ENCODE peak calls at places on chromosome 3, in six cellular contexts. One of them, this sample, is unnamed. For H3K4me1 and H3K9me3, the result is how much of the 10 kb centered on the place peaks cover.

GRCh38 chr3:195394024-195394423 is 48.8 kb downstream of the ACAP2 start:
- DNase-seq in stomach: no peak
- DNase-seq in heart left ventricle: no peak
- DNase-seq in testis: no peak
- DNase-seq in suprapubic skin: no peak
- DNase-seq in CD8-positive, alpha-beta T cell: no peak
- DNase-seq in this sample: no peak

GRCh38 chr3:133054572-133054971 is 16.4 kb downstream of the TMEM108 start:
- DNase-seq in stomach: no peak
- DNase-seq in heart left ventricle: no peak
- DNase-seq in testis: no peak
- DNase-seq in suprapubic skin: no peak
- DNase-seq in CD8-positive, alpha-beta T cell: no peak
- DNase-seq in this sample: no peak

GRCh38 chr3:101043687-101044078 is 50.5 kb upstream of the ABI3BP start:
- DNase-seq in stomach: no peak
- DNase-seq in heart left ventricle: no peak
- DNase-seq in testis: no peak
- DNase-seq in suprapubic skin: no peak
- DNase-seq in CD8-positive, alpha-beta T cell: no peak
- DNase-seq in this sample: no peak

GRCh38 chr3:99764377-99764776 is 53.3 kb upstream of the CMSS1 start:
- DNase-seq in stomach: no peak
- DNase-seq in heart left ventricle: no peak
- DNase-seq in testis: no peak
- DNase-seq in suprapubic skin: no peak
- DNase-seq in CD8-positive, alpha-beta T cell: no peak
- DNase-seq in this sample: no peak

GRCh38 chr3:121545049-121545563 is 682 bp downstream of the POLQ start:
- DNase-seq in stomach: no peak
- DNase-seq in heart left ventricle: no peak
- DNase-seq in testis: no peak
- DNase-seq in suprapubic skin: no peak
- DNase-seq in CD8-positive, alpha-beta T cell: no peak
- DNase-seq in this sample: peak

GRCh38 chr3:69869643-69870042 is 129.9 kb upstream of the SAMMSON start:
- DNase-seq in stomach: no peak
- DNase-seq in heart left ventricle: no peak
- DNase-seq in testis: no peak
- DNase-seq in suprapubic skin: no peak
- DNase-seq in CD8-positive, alpha-beta T cell: no peak
- DNase-seq in this sample: no peak

GRCh38 chr3:123610331-123610730 is 25.5 kb upstream of the HACD2 start:
- DNase-seq in stomach: no peak
- DNase-seq in heart left ventricle: no peak
- DNase-seq in testis: no peak
- DNase-seq in suprapubic skin: no peak
- DNase-seq in CD8-positive, alpha-beta T cell: no peak
- DNase-seq in this sample: no peak

GRCh38 chr3:125110016-125110875 is 54.4 kb upstream of the HEG1 start:
- DNase-seq in stomach: no peak
- DNase-seq in heart left ventricle: no peak
- DNase-seq in testis: no peak
- DNase-seq in suprapubic skin: no peak
- DNase-seq in CD8-positive, alpha-beta T cell: no peak
- DNase-seq in this sample: no peak

GRCh38 chr3:110579841-110580550 is 491.6 kb upstream of the NECTIN3 start:
- DNase-seq in stomach: no peak
- DNase-seq in heart left ventricle: no peak
- DNase-seq in testis: no peak
- DNase-seq in suprapubic skin: no peak
- DNase-seq in CD8-positive, alpha-beta T cell: no peak
- DNase-seq in this sample: no peak

GRCh38 chr3:168117853-168118313 is 22.2 kb upstream of the GOLIM4 start:
- DNase-seq in stomach: no peak
- DNase-seq in heart left ventricle: no peak
- DNase-seq in testis: no peak
- DNase-seq in suprapubic skin: no peak
- DNase-seq in CD8-positive, alpha-beta T cell: no peak
- DNase-seq in this sample: no peak

GRCh38 chr3:13559751-13560540 is 11.0 kb downstream of the FBLN2 start:
- DNase-seq in stomach: no peak
- DNase-seq in heart left ventricle: peak
- DNase-seq in testis: peak
- DNase-seq in suprapubic skin: no peak
- DNase-seq in CD8-positive, alpha-beta T cell: no peak
- DNase-seq in this sample: no peak

GRCh38 chr3:138082992-138083386 is 32.4 kb downstream of the DZIP1L start:
- DNase-seq in stomach: no peak
- DNase-seq in heart left ventricle: no peak
- DNase-seq in testis: no peak
- DNase-seq in suprapubic skin: no peak
- DNase-seq in CD8-positive, alpha-beta T cell: no peak
- DNase-seq in this sample: no peak
- H3K4me1 ChIP-seq in stomach: under half
- H3K4me1 ChIP-seq in heart left ventricle: under half
- H3K4me1 ChIP-seq in testis: under half
- H3K4me1 ChIP-seq in suprapubic skin: under half
- H3K4me1 ChIP-seq in CD8-positive, alpha-beta T cell: under half
- H3K4me1 ChIP-seq in this sample: under half

GRCh38 chr3:93855406-93855805 is 118.3 kb downstream of the PROS1 start:
- DNase-seq in stomach: no peak
- DNase-seq in heart left ventricle: no peak
- DNase-seq in testis: no peak
- DNase-seq in suprapubic skin: no peak
- DNase-seq in CD8-positive, alpha-beta T cell: no peak
- DNase-seq in this sample: no peak
- H3K9me3 ChIP-seq in stomach: under half
- H3K9me3 ChIP-seq in heart left ventricle: under half
- H3K9me3 ChIP-seq in testis: under half
- H3K9me3 ChIP-seq in suprapubic skin: under half
- H3K9me3 ChIP-seq in CD8-positive, alpha-beta T cell: under half
- H3K9me3 ChIP-seq in this sample: under half

GRCh38 chr3:11583638-11584046 is 60.1 kb downstream of the VGLL4 start:
- DNase-seq in stomach: no peak
- DNase-seq in heart left ventricle: no peak
- DNase-seq in testis: no peak
- DNase-seq in suprapubic skin: peak
- DNase-seq in CD8-positive, alpha-beta T cell: no peak
- DNase-seq in this sample: no peak

GRCh38 chr3:11581237-11582122 is 62.2 kb downstream of the VGLL4 start:
- DNase-seq in stomach: no peak
- DNase-seq in heart left ventricle: no peak
- DNase-seq in testis: peak
- DNase-seq in suprapubic skin: peak
- DNase-seq in CD8-positive, alpha-beta T cell: no peak
- DNase-seq in this sample: no peak

GRCh38 chr3:11584570-11584969 is 59.1 kb downstream of the VGLL4 start:
- DNase-seq in stomach: no peak
- DNase-seq in heart left ventricle: no peak
- DNase-seq in testis: no peak
- DNase-seq in suprapubic skin: peak
- DNase-seq in CD8-positive, alpha-beta T cell: no peak
- DNase-seq in this sample: no peak

GRCh38 chr3:11582123-11582968 is 61.4 kb downstream of the VGLL4 start:
- DNase-seq in stomach: peak
- DNase-seq in heart left ventricle: peak
- DNase-seq in testis: peak
- DNase-seq in suprapubic skin: peak
- DNase-seq in CD8-positive, alpha-beta T cell: no peak
- DNase-seq in this sample: no peak

DNA sequence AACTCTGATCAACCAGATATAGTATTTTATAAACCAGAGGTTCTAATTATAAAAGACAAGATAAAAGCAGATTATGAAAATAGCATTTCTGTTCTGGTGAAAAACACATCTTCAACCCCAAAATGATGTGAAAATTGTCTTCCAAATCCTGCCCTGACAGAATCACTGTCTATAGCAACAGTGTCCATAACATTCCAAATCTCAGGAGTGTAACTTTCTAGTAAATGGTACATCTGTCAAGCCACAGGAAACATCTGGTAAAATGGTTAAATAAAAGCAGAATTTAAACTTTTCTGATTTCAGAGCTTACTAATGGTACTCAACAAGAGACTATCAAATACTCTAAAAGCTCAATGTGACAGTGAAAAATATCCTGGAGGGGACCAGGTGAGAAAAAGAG is 60.5 kb downstream of the VGLL4 start:
- DNase-seq in stomach: no peak
- DNase-seq in heart left ventricle: no peak
- DNase-seq in testis: no peak
- DNase-seq in suprapubic skin: no peak
- DNase-seq in CD8-positive, alpha-beta T cell: no peak
- DNase-seq in this sample: no peak
- H3K4me1 ChIP-seq in stomach: under half
- H3K4me1 ChIP-seq in heart left ventricle: under half
- H3K4me1 ChIP-seq in testis: under half
- H3K4me1 ChIP-seq in suprapubic skin: half or more
- H3K4me1 ChIP-seq in CD8-positive, alpha-beta T cell: under half
- H3K4me1 ChIP-seq in this sample: under half

GRCh38 chr3:155106059-155106458 is 25.9 kb downstream of the MME start:
- DNase-seq in stomach: no peak
- DNase-seq in heart left ventricle: no peak
- DNase-seq in testis: no peak
- DNase-seq in suprapubic skin: no peak
- DNase-seq in CD8-positive, alpha-beta T cell: no peak
- DNase-seq in this sample: no peak
- H3K9me3 ChIP-seq in stomach: under half
- H3K9me3 ChIP-seq in heart left ventricle: under half
- H3K9me3 ChIP-seq in testis: under half
- H3K9me3 ChIP-seq in suprapubic skin: under half
- H3K9me3 ChIP-seq in CD8-positive, alpha-beta T cell: under half
- H3K9me3 ChIP-seq in this sample: under half

This sample was measured in MM.1S.